ENCODE peak calls at places on chromosomes 16 and 17, in five cellular contexts. P is esophagus muscularis mucosa; L is psoas muscle; A is tibial artery; R is CD8-positive, alpha-beta T cell. E is an unnamed sample.

GRCh38 chr16:3726021-3726687 is 8.8 kb upstream of the TRAP1 start:
- DNase-seq in P (no peak), L (no peak), A (no peak), R (no peak), E (no peak)

GRCh38 chr17:51734462-51734861 is 424.1 kb downstream of the CA10 start:
- DNase-seq in P (no peak), L (no peak), A (no peak), R (no peak), E (no peak)

GRCh38 chr17:40487371-40488020 is 13.9 kb downstream of the TNS4 start:
- DNase-seq in P (no peak), L (no peak), A (no peak), R (no peak), E (no peak)

GRCh38 chr16:70780546-70780945 is 20.4 kb downstream of the VAC14 start:
- DNase-seq in P (no peak), L (no peak), A (peak; percentile 56), R (no peak), E (no peak)

GRCh38 chr17:5033352-5034015 is 1.7 kb downstream of the SLC52A1 start:
- DNase-seq in P (no peak), L (no peak), A (no peak), R (no peak), E (no peak)

GRCh38 chr16:16045879-16046278 is 96.5 kb downstream of the ABCC1 start:
- DNase-seq in P (no peak), L (no peak), A (no peak), R (no peak), E (no peak)

GRCh38 chr17:8176998-8177731 is 985 bp upstream of the TMEM107 start:
- DNase-seq in P (no peak), L (peak; percentile 6), A (no peak), R (no peak), E (no peak)

GRCh38 chr17:38883592-38884526 is 14.0 kb downstream of the LASP1 start:
- DNase-seq in P (no peak), L (no peak), A (no peak), R (no peak), E (no peak)

GRCh38 chr17:10754861-10755591 is 25.2 kb upstream of the TMEM220 start:
- DNase-seq in P (no peak), L (no peak), A (no peak), R (no peak), E (no peak)

GRCh38 chr17:60165976-60166375 is 16.2 kb downstream of the CA4 start:
- DNase-seq in P (no peak), L (no peak), A (no peak), R (no peak), E (no peak)

GRCh38 chr16:57533618-57534336 is 2.6 kb downstream of the CCDC102A start:
- DNase-seq in P (no peak), L (no peak), A (peak; percentile 68), R (no peak), E (no peak)

GRCh38 chr16:72783716-72784320 is 264.1 kb downstream of the ZFHX3 start:
- DNase-seq in P (peak; percentile 10), L (no peak), A (no peak), R (no peak), E (no peak)

GRCh38 chr16:11139624-11140375 is 116.2 kb downstream of the SOCS1 start:
- DNase-seq in P (no peak), L (no peak), A (peak; percentile 66), R (no peak), E (no peak)

GRCh38 chr17:82217530-82218204 is 5.0 kb upstream of the CCDC57 start:
- DNase-seq in P (no peak), L (peak; percentile 71), A (peak; percentile 91), R (no peak), E (peak; percentile 81)

GRCh38 chr16:83689385-83689831 is 118.4 kb upstream of the HSBP1 start:
- DNase-seq in P (no peak), L (no peak), A (no peak), R (no peak), E (peak; percentile 97)

GRCh38 chr16:83345846-83346245 is 461.9 kb upstream of the HSBP1 start:
- DNase-seq in P (no peak), L (no peak), A (no peak), R (no peak), E (no peak)

GRCh38 chr16:8946544-8946943 is 17.2 kb downstream of the USP7 start:
- DNase-seq in P (no peak), L (no peak), A (no peak), R (no peak), E (no peak)

GRCh38 chr16:49466881-49467280 is 93.3 kb downstream of the C16orf78 start:
- DNase-seq in P (peak; percentile 86), L (no peak), A (peak; percentile 39), R (no peak), E (no peak)

GRCh38 chr17:80279895-80280294 is 19.2 kb downstream of the RNF213 start:
- DNase-seq in P (no peak), L (peak; percentile 73), A (no peak), R (no peak), E (peak; percentile 29)

GRCh38 chr17:39740357-39741111 is 2.8 kb downstream of the GRB7 start:
- DNase-seq in P (no peak), L (no peak), A (no peak), R (no peak), E (no peak)

GRCh38 chr17:31112001-31112661 is 17.4 kb downstream of the NF1 start:
- DNase-seq in P (no peak), L (no peak), A (no peak), R (no peak), E (no peak)

GRCh38 chr16:57743886-57744645 is 8.5 kb downstream of the KATNB1 start:
- DNase-seq in P (no peak), L (no peak), A (no peak), R (no peak), E (no peak)

GRCh38 chr16:81442220-81442908 is 2.2 kb upstream of the CMIP start:
- DNase-seq in P (no peak), L (no peak), A (no peak), R (no peak), E (no peak)

GRCh38 chr17:39618252-39618913 is 8.4 kb upstream of the PPP1R1B start:
- DNase-seq in P (no peak), L (no peak), A (no peak), R (no peak), E (no peak)

GRCh38 chr16:83928341-83929055 is 24.5 kb upstream of the OSGIN1 start:
- DNase-seq in P (no peak), L (peak; percentile 4), A (no peak), R (no peak), E (peak; percentile 86)

GRCh38 chr17:54372071-54372720 is 528.5 kb upstream of the TOM1L1 start:
- DNase-seq in P (no peak), L (no peak), A (no peak), R (no peak), E (no peak)

GRCh38 chr17:16377804-16378400 is 3.0 kb upstream of the UBB start:
- DNase-seq in P (no peak), L (no peak), A (no peak), R (no peak), E (no peak)

GRCh38 chr16:88635671-88636070 is 2.7 kb upstream of the IL17C start:
- DNase-seq in P (no peak), L (no peak), A (no peak), R (no peak), E (no peak)

GRCh38 chr16:66899945-66900688 is 18.6 kb downstream of the CDH16 start:
- DNase-seq in P (no peak), L (peak; percentile 86), A (peak; percentile 93), R (no peak), E (no peak)
- H3K4me3 ChIP-seq in P (no peak overlapping the region), L (no peak overlapping the region), A (no peak overlapping the region), R (no peak overlapping the region), E (no peak overlapping the region)

DNA sequence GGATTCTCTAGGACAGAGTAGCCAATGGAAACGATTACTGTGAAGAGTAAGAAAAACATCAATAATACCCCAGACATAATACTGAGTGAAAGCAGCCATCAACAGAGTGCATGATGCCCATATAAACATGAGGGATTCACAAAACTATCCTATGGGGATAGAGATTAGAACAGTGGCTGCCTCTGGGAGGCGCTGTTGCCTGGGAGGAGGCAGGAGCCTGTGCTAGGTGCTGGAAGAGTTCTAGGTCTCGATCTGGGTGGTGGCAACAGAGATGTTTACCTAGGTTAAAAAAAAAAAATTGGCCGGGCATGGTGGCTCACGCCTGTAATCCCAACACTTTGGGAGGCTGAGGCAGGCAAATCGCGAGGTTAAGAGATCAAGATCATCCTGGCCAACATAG is 7.9 kb downstream of the FA2H start:
- DNase-seq in P (no peak), L (no peak), A (no peak), R (no peak), E (no peak)
- TF ChIP-seq CTCF in P (no peak), L (no peak), A (no peak), R (no peak), E (no peak)

GRCh38 chr17:78706271-78706915 is 75.7 kb downstream of the CYTH1 start:
- DNase-seq in P (no peak), L (no peak), A (no peak), R (no peak), E (no peak)
- H3K4me3 ChIP-seq in P (no peak overlapping the region), L (no peak overlapping the region), A (no peak overlapping the region), R (no peak overlapping the region), E (no peak overlapping the region)

GRCh38 chr17:67606471-67606870 is 111.3 kb upstream of the NOL11 start:
- DNase-seq in P (no peak), L (peak; percentile 21), A (no peak), R (no peak), E (no peak)

GRCh38 chr17:67605259-67605912 is 112.3 kb upstream of the NOL11 start:
- DNase-seq in P (no peak), L (peak; percentile 59), A (no peak), R (no peak), E (no peak)

GRCh38 chr17:67608691-67609090 is 109.0 kb upstream of the NOL11 start:
- DNase-seq in P (no peak), L (no peak), A (no peak), R (no peak), E (peak; percentile 67)

GRCh38 chr17:67610061-67610460 is 107.7 kb upstream of the NOL11 start:
- DNase-seq in P (no peak), L (no peak), A (no peak), R (no peak), E (no peak)

GRCh38 chr17:67606896-67607604 is 110.7 kb upstream of the NOL11 start:
- DNase-seq in P (no peak), L (no peak), A (no peak), R (no peak), E (no peak)
- TF ChIP-seq CTCF in P (no peak), L (no peak), A (no peak), R (no peak), E (no peak)

GRCh38 chr16:69138608-69139007 is 6.2 kb downstream of the UTP4 start:
- DNase-seq in P (no peak), L (no peak), A (no peak), R (no peak), E (no peak)
- H3K4me3 ChIP-seq in P (no peak overlapping the region), L (no peak overlapping the region), A (no peak overlapping the region), R (no peak overlapping the region), E (no peak overlapping the region)

GRCh38 chr17:34024303-34025178 is 230.5 kb upstream of the CCL2 start:
- DNase-seq in P (peak; percentile 68), L (no peak), A (no peak), R (no peak), E (no peak)
- TF ChIP-seq CTCF in P (no peak), L (no peak), A (no peak), R (no peak), E (no peak)